ENCODE peak calls at places on chromosomes 6 and 20, in six cellular contexts. One of them, this sample, is unnamed.

GRCh38 chr6:108627692-108628565 is 67.2 kb downstream of the FOXO3 start:
- DNase-seq in C1 segment of cervical spinal cord: no peak
- DNase-seq in effector memory CD8-positive, alpha-beta T cell: no peak
- DNase-seq in caudate nucleus: no peak
- DNase-seq in CD8-positive, alpha-beta memory T cell: no peak
- DNase-seq in non-pigmented ciliary epithelial cell: no peak
- DNase-seq in this sample: no peak

GRCh38 chr6:166655251-166655650 is 28.2 kb upstream of the RPS6KA2 start:
- DNase-seq in C1 segment of cervical spinal cord: no peak
- DNase-seq in effector memory CD8-positive, alpha-beta T cell: no peak
- DNase-seq in caudate nucleus: no peak
- DNase-seq in CD8-positive, alpha-beta memory T cell: no peak
- DNase-seq in non-pigmented ciliary epithelial cell: no peak
- DNase-seq in this sample: no peak

GRCh38 chr20:58645277-58645968 is 5.7 kb upstream of the STX16 start:
- DNase-seq in C1 segment of cervical spinal cord: no peak
- DNase-seq in effector memory CD8-positive, alpha-beta T cell: no peak
- DNase-seq in caudate nucleus: no peak
- DNase-seq in CD8-positive, alpha-beta memory T cell: no peak
- DNase-seq in non-pigmented ciliary epithelial cell: no peak
- DNase-seq in this sample: no peak

GRCh38 chr6:101931766-101932165 is 538.3 kb downstream of the GRIK2 start:
- DNase-seq in C1 segment of cervical spinal cord: no peak
- DNase-seq in effector memory CD8-positive, alpha-beta T cell: no peak
- DNase-seq in caudate nucleus: no peak
- DNase-seq in CD8-positive, alpha-beta memory T cell: no peak
- DNase-seq in non-pigmented ciliary epithelial cell: no peak
- DNase-seq in this sample: no peak

GRCh38 chr6:118324081-118324480 is 224.0 kb upstream of the PLN start:
- DNase-seq in C1 segment of cervical spinal cord: no peak
- DNase-seq in effector memory CD8-positive, alpha-beta T cell: no peak
- DNase-seq in caudate nucleus: no peak
- DNase-seq in CD8-positive, alpha-beta memory T cell: no peak
- DNase-seq in non-pigmented ciliary epithelial cell: no peak
- DNase-seq in this sample: no peak

GRCh38 chr6:70706491-70707123 is 38.9 kb downstream of the SMAP1 start:
- DNase-seq in C1 segment of cervical spinal cord: no peak
- DNase-seq in effector memory CD8-positive, alpha-beta T cell: peak
- DNase-seq in caudate nucleus: no peak
- DNase-seq in CD8-positive, alpha-beta memory T cell: no peak
- DNase-seq in non-pigmented ciliary epithelial cell: peak
- DNase-seq in this sample: peak

GRCh38 chr20:50733644-50734349 is 2.4 kb downstream of the PARD6B start:
- DNase-seq in C1 segment of cervical spinal cord: no peak
- DNase-seq in effector memory CD8-positive, alpha-beta T cell: no peak
- DNase-seq in caudate nucleus: no peak
- DNase-seq in CD8-positive, alpha-beta memory T cell: no peak
- DNase-seq in non-pigmented ciliary epithelial cell: no peak
- DNase-seq in this sample: no peak

GRCh38 chr6:107491059-107491609 is 1.2 kb downstream of the SOBP start:
- DNase-seq in C1 segment of cervical spinal cord: peak
- DNase-seq in effector memory CD8-positive, alpha-beta T cell: no peak
- DNase-seq in caudate nucleus: peak
- DNase-seq in CD8-positive, alpha-beta memory T cell: no peak
- DNase-seq in non-pigmented ciliary epithelial cell: no peak
- DNase-seq in this sample: no peak

GRCh38 chr6:153947817-153948447 is 91.1 kb upstream of the OPRM1 start:
- DNase-seq in C1 segment of cervical spinal cord: no peak
- DNase-seq in effector memory CD8-positive, alpha-beta T cell: no peak
- DNase-seq in caudate nucleus: no peak
- DNase-seq in CD8-positive, alpha-beta memory T cell: no peak
- DNase-seq in non-pigmented ciliary epithelial cell: no peak
- DNase-seq in this sample: no peak

GRCh38 chr20:43667341-43668132 is 623 bp downstream of the MYBL2 start:
- DNase-seq in C1 segment of cervical spinal cord: no peak
- DNase-seq in effector memory CD8-positive, alpha-beta T cell: no peak
- DNase-seq in caudate nucleus: no peak
- DNase-seq in CD8-positive, alpha-beta memory T cell: no peak
- DNase-seq in non-pigmented ciliary epithelial cell: no peak
- DNase-seq in this sample: no peak

GRCh38 chr20:50475879-50476292 is 34.3 kb upstream of the PTPN1 start:
- DNase-seq in C1 segment of cervical spinal cord: no peak
- DNase-seq in effector memory CD8-positive, alpha-beta T cell: no peak
- DNase-seq in caudate nucleus: no peak
- DNase-seq in CD8-positive, alpha-beta memory T cell: no peak
- DNase-seq in non-pigmented ciliary epithelial cell: no peak
- DNase-seq in this sample: no peak

GRCh38 chr20:52313335-52313963 is 121.9 kb upstream of the ZFP64 start:
- DNase-seq in C1 segment of cervical spinal cord: no peak
- DNase-seq in effector memory CD8-positive, alpha-beta T cell: no peak
- DNase-seq in caudate nucleus: peak
- DNase-seq in CD8-positive, alpha-beta memory T cell: no peak
- DNase-seq in non-pigmented ciliary epithelial cell: peak
- DNase-seq in this sample: no peak

GRCh38 chr6:96836579-96837137 is 619 bp downstream of the GPR63 start:
- DNase-seq in C1 segment of cervical spinal cord: peak
- DNase-seq in effector memory CD8-positive, alpha-beta T cell: no peak
- DNase-seq in caudate nucleus: peak
- DNase-seq in CD8-positive, alpha-beta memory T cell: no peak
- DNase-seq in non-pigmented ciliary epithelial cell: no peak
- DNase-seq in this sample: no peak

GRCh38 chr6:10577112-10577511 is 56.0 kb downstream of the GCNT2 start:
- DNase-seq in C1 segment of cervical spinal cord: no peak
- DNase-seq in effector memory CD8-positive, alpha-beta T cell: no peak
- DNase-seq in caudate nucleus: no peak
- DNase-seq in CD8-positive, alpha-beta memory T cell: no peak
- DNase-seq in non-pigmented ciliary epithelial cell: no peak
- DNase-seq in this sample: no peak

GRCh38 chr6:144343736-144344428 is 58.7 kb downstream of the UTRN start:
- DNase-seq in C1 segment of cervical spinal cord: no peak
- DNase-seq in effector memory CD8-positive, alpha-beta T cell: peak
- DNase-seq in caudate nucleus: no peak
- DNase-seq in CD8-positive, alpha-beta memory T cell: no peak
- DNase-seq in non-pigmented ciliary epithelial cell: no peak
- DNase-seq in this sample: peak

GRCh38 chr6:110664933-110665332 is 150.3 kb downstream of the CDK19 start:
- DNase-seq in C1 segment of cervical spinal cord: no peak
- DNase-seq in effector memory CD8-positive, alpha-beta T cell: no peak
- DNase-seq in caudate nucleus: no peak
- DNase-seq in CD8-positive, alpha-beta memory T cell: no peak
- DNase-seq in non-pigmented ciliary epithelial cell: no peak
- DNase-seq in this sample: no peak

GRCh38 chr6:5525209-5525608 is 263.9 kb downstream of the FARS2 start:
- DNase-seq in C1 segment of cervical spinal cord: no peak
- DNase-seq in effector memory CD8-positive, alpha-beta T cell: no peak
- DNase-seq in caudate nucleus: no peak
- DNase-seq in CD8-positive, alpha-beta memory T cell: no peak
- DNase-seq in non-pigmented ciliary epithelial cell: peak
- DNase-seq in this sample: no peak

GRCh38 chr6:116190550-116190949 is 63.3 kb downstream of the TSPYL4 start:
- DNase-seq in C1 segment of cervical spinal cord: no peak
- DNase-seq in effector memory CD8-positive, alpha-beta T cell: no peak
- DNase-seq in caudate nucleus: no peak
- DNase-seq in CD8-positive, alpha-beta memory T cell: no peak
- DNase-seq in non-pigmented ciliary epithelial cell: peak
- DNase-seq in this sample: no peak

GRCh38 chr6:143696327-143697000 is 18.7 kb downstream of the PHACTR2 start:
- DNase-seq in C1 segment of cervical spinal cord: no peak
- DNase-seq in effector memory CD8-positive, alpha-beta T cell: no peak
- DNase-seq in caudate nucleus: no peak
- DNase-seq in CD8-positive, alpha-beta memory T cell: no peak
- DNase-seq in non-pigmented ciliary epithelial cell: no peak
- DNase-seq in this sample: no peak